ENCODE peak calls at places on chromosomes 12 and 14, in nine cellular contexts. I is GM23248; C is mammary epithelial cell; N is fibroblast of lung; P is cardiac muscle cell; G is WERI-Rb-1; R is CD8-positive, alpha-beta memory T cell; F is naive thymus-derived CD4-positive, alpha-beta T cell; O is neural progenitor cell. K is an unnamed sample. For H3K36me3 and H3K27me3, the result is how much of the 10 kb centered on the place peaks cover.

GRCh38 chr14:51002406-51002984 is 58.2 kb upstream of the PYGL start:
- DNase-seq in I (no peak), R (no peak), N (no peak), G (no peak), P (no peak), C (no peak), O (no peak), F (no peak), K (no peak)

GRCh38 chr12:16168078-16168477 is 109.4 kb downstream of the SLC15A5 start:
- DNase-seq in P (no peak), I (peak), F (no peak), N (no peak), R (no peak), G (no peak), O (no peak), C (peak), K (no peak)

GRCh38 chr12:91926810-91927209 is 218.8 kb downstream of the BTG1 start:
- DNase-seq in G (no peak), N (peak), I (peak), F (no peak), P (no peak), O (no peak), R (no peak), C (peak), K (no peak)

GRCh38 chr12:110726708-110727369 is 15.9 kb downstream of the PPP1CC start:
- DNase-seq in F (no peak), I (no peak), O (no peak), C (no peak), G (no peak), R (no peak), N (no peak), P (no peak), K (no peak)

GRCh38 chr12:75781532-75782046 is 250.0 kb downstream of the PHLDA1 start:
- DNase-seq in O (no peak), F (no peak), G (no peak), P (no peak), C (peak), N (peak), R (no peak), I (peak), K (peak)

GRCh38 chr12:66127695-66128094 is 2.9 kb downstream of the LLPH start:
- DNase-seq in I (no peak), G (no peak), N (peak), F (no peak), O (no peak), P (no peak), R (no peak), C (no peak), K (no peak)

GRCh38 chr12:72133497-72134055 is 138.6 kb upstream of the TRHDE start:
- DNase-seq in C (no peak), F (no peak), R (no peak), N (no peak), I (no peak), O (peak), P (no peak), G (peak), K (no peak)

GRCh38 chr12:3168775-3169221 is 91.6 kb downstream of the TSPAN9 start:
- DNase-seq in O (no peak), N (peak), F (no peak), G (peak), C (peak), R (no peak), I (peak), P (no peak), K (peak)

GRCh38 chr14:103194256-103195045 is 71.2 kb downstream of the TNFAIP2 start:
- DNase-seq in N (peak), R (no peak), O (no peak), G (no peak), I (peak), F (no peak), P (no peak), C (peak), K (no peak)

GRCh38 chr14:104284107-104284592 is 145.8 kb downstream of the KIF26A start:
- DNase-seq in C (no peak), N (no peak), G (no peak), I (no peak), O (peak), F (no peak), P (no peak), R (no peak), K (no peak)

GRCh38 chr12:46480724-46481123 is 108.2 kb upstream of the SLC38A2 start:
- DNase-seq in F (no peak), O (no peak), R (no peak), P (no peak), N (no peak), G (no peak), C (no peak), I (peak), K (no peak)

GRCh38 chr12:96143827-96144226 is 50.3 kb upstream of the ELK3 start:
- DNase-seq in I (no peak), F (no peak), P (no peak), O (no peak), G (no peak), C (no peak), R (no peak), N (peak), K (no peak)

GRCh38 chr14:103058209-103059055 is 1.1 kb upstream of the CDC42BPB start:
- DNase-seq in O (no peak), F (no peak), C (no peak), I (peak), G (no peak), R (no peak), P (peak), N (no peak), K (no peak)

GRCh38 chr14:72916174-72916573 is 10.1 kb upstream of the DCAF4 start:
- DNase-seq in I (peak), P (no peak), N (peak), O (no peak), C (peak), F (no peak), R (no peak), G (no peak), K (peak)

GRCh38 chr14:91509083-91509877 is 830 bp downstream of the PPP4R3A start:
- DNase-seq in F (no peak), O (peak), R (no peak), I (peak), P (peak), C (peak), G (peak), N (no peak), K (peak)

GRCh38 chr12:4273651-4274395 is at the start of gene CCND2:
- DNase-seq in G (peak), P (peak), O (peak), N (peak), R (peak), I (peak), F (peak), C (peak), K (peak)

GRCh38 chr14:103514596-103515421 is 7.8 kb downstream of the CKB start:
- DNase-seq in I (no peak), R (no peak), C (no peak), P (no peak), F (no peak), O (no peak), G (no peak), N (no peak), K (no peak)

GRCh38 chr14:65054471-65055085 is 47.7 kb downstream of the MAX start:
- DNase-seq in R (no peak), C (no peak), N (no peak), O (no peak), G (peak), P (no peak), F (no peak), I (no peak), K (no peak)

GRCh38 chr12:108180255-108181094 is 51.4 kb downstream of the WSCD2 start:
- DNase-seq in I (no peak), N (no peak), G (no peak), F (no peak), P (no peak), O (no peak), C (no peak), R (no peak), K (no peak)

GRCh38 chr12:83224012-83224411 is 537.3 kb downstream of the TMTC2 start:
- DNase-seq in I (no peak), N (no peak), G (no peak), O (no peak), C (no peak), F (no peak), R (no peak), P (no peak), K (no peak)

GRCh38 chr14:88929656-88930436 is 105.4 kb downstream of the TTC8 start:
- DNase-seq in I (no peak), N (no peak), P (no peak), O (no peak), G (no peak), C (no peak), R (no peak), F (no peak), K (no peak)

GRCh38 chr14:104697892-104698583 is 8.6 kb downstream of the INF2 start:
- DNase-seq in N (peak), P (peak), O (peak), C (no peak), I (no peak), G (no peak), R (no peak), F (no peak), K (no peak)

GRCh38 chr12:62715086-62715786 is 219.7 kb downstream of the PPM1H start:
- DNase-seq in N (no peak), R (no peak), P (no peak), I (no peak), O (peak), F (no peak), G (no peak), C (no peak), K (peak)

GRCh38 chr12:52155048-52155868 is 36.6 kb downstream of the KRT80 start:
- DNase-seq in G (no peak), I (peak), O (no peak), N (no peak), F (peak), R (peak), P (no peak), C (peak), K (no peak)

GRCh38 chr14:75286313-75286712 is 7.7 kb downstream of the FOS start:
- DNase-seq in C (no peak), O (no peak), G (no peak), I (no peak), R (no peak), P (peak), F (no peak), N (no peak), K (no peak)

GRCh38 chr14:105013150-105013787 is 7.6 kb downstream of the CDCA4 start:
- DNase-seq in N (no peak), G (no peak), I (peak), C (no peak), O (no peak), R (no peak), F (no peak), P (peak), K (no peak)

GRCh38 chr14:102760485-102761193 is 16.6 kb upstream of the TRAF3 start:
- DNase-seq in G (no peak), I (no peak), F (no peak), P (no peak), O (no peak), N (no peak), R (no peak), C (no peak), K (no peak)

GRCh38 chr14:60116181-60116580 is 24.5 kb downstream of the PCNX4 start:
- DNase-seq in R (no peak), C (peak), I (no peak), P (no peak), F (no peak), N (no peak), G (no peak), O (no peak), K (no peak)

GRCh38 chr14:101215936-101216335 is 312.4 kb upstream of the RTL1 start:
- DNase-seq in I (no peak), R (no peak), P (no peak), N (no peak), C (no peak), G (no peak), F (no peak), O (peak), K (no peak)

GRCh38 chr14:65927871-65928270 is 515.3 kb downstream of the FUT8 start:
- DNase-seq in I (no peak), P (no peak), R (peak), N (no peak), G (no peak), C (no peak), O (peak), F (peak), K (no peak)

GRCh38 chr12:59484575-59484974 is 111.3 kb upstream of the SLC16A7 start:
- DNase-seq in O (no peak), P (no peak), C (no peak), N (no peak), R (no peak), F (no peak), G (no peak), I (no peak), K (no peak)

GRCh38 chr12:130806574-130806973 is 32.5 kb downstream of the STX2 start:
- DNase-seq in C (peak), I (no peak), G (no peak), O (no peak), F (no peak), N (no peak), R (no peak), P (no peak), K (no peak)

GRCh38 chr14:101078892-101079221 is 175.3 kb upstream of the RTL1 start:
- DNase-seq in F (no peak), O (no peak), N (no peak), P (no peak), C (no peak), R (no peak), I (no peak), G (no peak), K (no peak)

GRCh38 chr14:21066882-21067502 is 3.1 kb upstream of the ARHGEF40 start:
- DNase-seq in I (peak), F (peak), C (peak), O (no peak), P (no peak), N (no peak), R (no peak), G (no peak), K (no peak)

GRCh38 chr12:106192659-106193403 is 54.1 kb upstream of the NUAK1 start:
- DNase-seq in O (no peak), G (no peak), R (no peak), C (no peak), P (no peak), I (peak), N (no peak), F (no peak), K (no peak)

GRCh38 chr12:132151145-132151765 is 7.0 kb downstream of the NOC4L start:
- DNase-seq in C (no peak), I (no peak), N (no peak), R (no peak), F (no peak), P (no peak), O (no peak), G (no peak), K (no peak)

GRCh38 chr12:100472325-100472724 is 1.3 kb upstream of the NR1H4 start:
- DNase-seq in P (no peak), I (no peak), O (no peak), R (no peak), N (no peak), F (no peak), C (no peak), G (no peak), K (no peak)

GRCh38 chr12:30796891-30797371 is 42.2 kb upstream of the CAPRIN2 start:
- DNase-seq in R (no peak), G (peak), O (peak), I (peak), F (no peak), P (peak), N (peak), C (peak), K (no peak)
- H3K4me3 ChIP-seq in R (no peak), G (peak), O (peak), I (peak), F (no peak), P (peak), N (peak), C (peak), K (peak)

DNA sequence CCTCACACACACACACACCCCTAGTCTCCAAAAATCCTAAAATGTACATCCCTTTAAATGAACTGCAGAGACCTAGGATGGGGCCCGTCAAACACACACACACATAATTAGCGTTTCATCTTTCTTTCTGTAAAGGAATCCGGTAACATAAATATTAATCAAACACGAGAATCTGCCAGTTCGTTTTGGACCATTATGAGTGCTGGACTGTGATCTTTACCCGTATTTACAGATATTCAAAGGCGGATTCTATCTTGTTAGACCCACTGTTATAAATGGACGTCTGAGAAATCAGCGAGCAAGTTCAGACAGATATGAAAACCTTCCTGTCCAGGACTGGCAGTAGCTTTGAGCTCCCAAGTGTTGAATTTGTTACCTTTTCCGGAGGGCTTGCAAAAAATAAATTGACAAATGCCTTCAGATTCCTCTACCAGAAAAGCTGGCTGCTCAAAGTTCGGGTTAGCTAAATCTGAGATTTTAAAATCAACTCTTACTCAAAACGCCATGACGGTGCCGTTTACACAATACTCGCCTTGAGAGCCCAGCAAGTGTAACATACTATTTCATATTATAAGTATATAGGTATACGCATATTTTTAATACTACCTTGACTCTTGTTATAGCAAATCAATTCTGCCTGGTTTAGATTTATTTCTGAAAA is 27.6 kb downstream of the BCL11B start:
- DNase-seq in F (no peak), P (no peak), O (no peak), C (no peak), I (no peak), G (no peak), N (no peak), R (no peak), K (no peak)
- H3K36me3 ChIP-seq in F (under half), P (under half), O (under half), C (under half), I (under half), G (under half), N (under half), R (under half), K (under half)

GRCh38 chr12:53777936-53778644 is 26.3 kb upstream of the CISTR start:
- DNase-seq in C (no peak), I (peak), G (no peak), R (no peak), F (no peak), O (no peak), N (no peak), P (no peak), K (no peak)

GRCh38 chr12:53781218-53781801 is 29.5 kb upstream of the CISTR start:
- DNase-seq in G (peak), F (no peak), I (no peak), N (no peak), P (no peak), C (peak), O (no peak), R (no peak), K (peak)

GRCh38 chr12:53785161-53785560 is 33.4 kb upstream of the CISTR start:
- DNase-seq in O (no peak), P (no peak), I (no peak), F (no peak), R (no peak), G (no peak), N (no peak), C (no peak), K (no peak)

GRCh38 chr12:53780323-53780722 is 28.5 kb upstream of the CISTR start:
- DNase-seq in O (no peak), C (no peak), P (no peak), I (no peak), G (no peak), F (no peak), R (no peak), N (no peak), K (no peak)

DNA sequence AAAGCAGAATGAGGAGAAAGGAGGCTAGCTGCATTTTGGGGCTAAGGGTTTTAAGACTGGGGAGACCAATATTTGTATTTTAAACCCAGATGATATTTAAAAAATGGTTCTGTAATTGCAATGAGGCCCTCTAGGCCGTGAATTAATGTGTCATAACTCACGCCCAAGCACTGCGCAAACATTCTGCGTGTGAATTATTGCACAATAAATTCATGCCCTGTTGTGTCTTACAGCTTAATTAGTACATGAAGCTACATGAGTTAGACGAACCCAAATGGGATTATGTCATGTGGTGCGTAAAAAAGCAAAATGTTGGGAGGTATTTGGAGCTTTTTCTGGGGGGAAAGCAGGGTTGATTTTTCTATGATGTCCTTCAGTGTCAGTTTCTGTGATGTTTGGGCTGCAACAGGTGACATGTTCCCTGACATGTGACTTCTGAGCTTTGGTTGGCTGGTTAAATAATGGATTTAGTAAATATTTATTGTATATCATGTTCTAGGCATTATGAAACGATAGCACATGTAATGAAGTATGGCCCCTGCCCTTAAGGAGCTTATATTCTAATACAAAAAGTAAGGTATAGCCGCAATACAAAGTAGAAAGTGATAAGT is 30.4 kb upstream of the CISTR start:
- DNase-seq in P (no peak), R (no peak), G (no peak), F (no peak), I (no peak), C (no peak), O (no peak), N (no peak), K (no peak)
- H3K27me3 ChIP-seq in P (half or more), R (under half), G (under half), F (under half), I (half or more), C (under half), O (half or more), N (under half), K (under half)

GRCh38 chr12:115824936-115825602 is 452.4 kb downstream of the MED13L start:
- DNase-seq in R (no peak), G (no peak), N (no peak), O (no peak), C (no peak), P (no peak), I (no peak), F (no peak), K (no peak)

GRCh38 chr12:115820661-115821060 is 456.8 kb downstream of the MED13L start:
- DNase-seq in R (no peak), P (no peak), C (no peak), I (no peak), G (no peak), O (no peak), F (no peak), N (no peak), K (no peak)

GRCh38 chr12:115828151-115828550 is 449.3 kb downstream of the MED13L start:
- DNase-seq in G (no peak), P (no peak), I (no peak), N (no peak), O (no peak), C (no peak), F (no peak), R (no peak), K (no peak)

GRCh38 chr12:115818973-115819372 is 458.5 kb downstream of the MED13L start:
- DNase-seq in G (no peak), R (no peak), F (no peak), O (no peak), P (no peak), I (no peak), C (no peak), N (no peak), K (no peak)

GRCh38 chr12:115823635-115824034 is 453.9 kb downstream of the MED13L start:
- DNase-seq in G (peak), I (no peak), C (no peak), R (no peak), P (no peak), N (no peak), F (no peak), O (no peak), K (no peak)
- H3K4me3 ChIP-seq in G (no peak), I (no peak), C (no peak), R (no peak), P (no peak), N (no peak), F (no peak), O (no peak), K (no peak)

GRCh38 chr14:63899953-63900352 is 47.1 kb downstream of the SYNE2 start:
- DNase-seq in O (no peak), G (no peak), P (no peak), R (no peak), I (no peak), F (no peak), N (no peak), C (no peak), K (no peak)
- H3K36me3 ChIP-seq in O (under half), G (under half), P (under half), R (under half), I (under half), F (under half), N (under half), C (under half), K (under half)

DNA sequence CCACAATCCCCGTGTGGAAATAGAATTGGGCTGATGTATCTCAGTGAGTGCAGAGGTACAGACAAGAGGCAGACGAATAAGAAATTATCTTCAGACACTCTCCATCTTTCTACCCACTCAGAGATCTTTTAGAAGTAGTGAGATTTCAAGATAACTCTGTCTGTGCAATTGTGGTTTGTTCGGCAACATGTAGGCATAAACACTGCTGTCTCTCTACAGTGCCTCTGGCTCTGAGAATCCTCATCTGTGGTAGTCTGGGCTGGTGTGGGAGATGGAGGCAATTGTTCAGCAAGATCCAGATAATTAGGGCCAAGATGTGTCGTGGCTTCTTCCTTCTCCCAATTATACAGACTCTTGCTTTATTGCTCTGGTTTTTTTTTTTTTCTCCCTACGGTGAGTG is 3.1 kb downstream of the HOXC13 start:
- DNase-seq in R (no peak), I (no peak), F (no peak), C (peak), G (no peak), O (no peak), P (no peak), N (no peak), K (no peak)
- H3K27me3 ChIP-seq in R (half or more), I (half or more), F (half or more), C (under half), G (half or more), O (half or more), P (half or more), N (half or more), K (under half)

GRCh38 chr12:55700255-55701018 is 7.3 kb downstream of the ITGA7 start:
- DNase-seq in N (no peak), G (no peak), O (no peak), I (peak), P (no peak), F (no peak), R (no peak), C (peak), K (peak)
- H3K4me3 ChIP-seq in N (no peak), G (no peak), O (no peak), I (no peak), P (no peak), F (no peak), R (no peak), C (no peak), K (no peak)

K was measured in MG63.